ENCODE peak calls at places on chromosomes 4 and X, in eight cellular contexts. One of them, this sample, is unnamed.

GRCh38 chr4:124173892-124174291 is 538.6 kb downstream of the ANKRD50 start:
- DNase-seq in Ammon's horn: no peak
- DNase-seq in endothelial cell: no peak
- DNase-seq in NCI-H2081: no peak
- DNase-seq in NCI-H82: no peak
- DNase-seq in pancreas: no peak
- DNase-seq in heart right ventricle: no peak
- DNase-seq in ELR: no peak
- DNase-seq in this sample: no peak

GRCh38 chr4:6328526-6328925 is 58.9 kb downstream of the WFS1 start:
- DNase-seq in Ammon's horn: no peak
- DNase-seq in endothelial cell: no peak
- DNase-seq in NCI-H2081: no peak
- DNase-seq in NCI-H82: no peak
- DNase-seq in pancreas: no peak
- DNase-seq in heart right ventricle: no peak
- DNase-seq in ELR: no peak
- DNase-seq in this sample: no peak

GRCh38 chrX:133609151-133609550 is 193.9 kb upstream of the GPC4 start:
- DNase-seq in Ammon's horn: no peak
- DNase-seq in endothelial cell: no peak
- DNase-seq in NCI-H2081: no peak
- DNase-seq in NCI-H82: no peak
- DNase-seq in pancreas: no peak
- DNase-seq in heart right ventricle: no peak
- DNase-seq in ELR: no peak
- DNase-seq in this sample: no peak

GRCh38 chr4:128866281-128866680 is 56.8 kb downstream of the JADE1 start:
- DNase-seq in Ammon's horn: no peak
- DNase-seq in endothelial cell: no peak
- DNase-seq in NCI-H2081: no peak
- DNase-seq in NCI-H82: no peak
- DNase-seq in pancreas: no peak
- DNase-seq in heart right ventricle: no peak
- DNase-seq in ELR: no peak
- DNase-seq in this sample: no peak

GRCh38 chrX:46979340-46979739 is 67.1 kb downstream of the JADE3 start:
- DNase-seq in Ammon's horn: no peak
- DNase-seq in endothelial cell: no peak
- DNase-seq in NCI-H2081: no peak
- DNase-seq in NCI-H82: no peak
- DNase-seq in pancreas: no peak
- DNase-seq in heart right ventricle: no peak
- DNase-seq in ELR: peak
- DNase-seq in this sample: no peak

GRCh38 chr4:68518889-68519288 is 57.2 kb downstream of the UGT2B17 start:
- DNase-seq in Ammon's horn: no peak
- DNase-seq in endothelial cell: no peak
- DNase-seq in NCI-H2081: no peak
- DNase-seq in NCI-H82: no peak
- DNase-seq in pancreas: no peak
- DNase-seq in heart right ventricle: no peak
- DNase-seq in ELR: no peak
- DNase-seq in this sample: no peak

GRCh38 chr4:38317238-38317637 is 346.8 kb upstream of the KLF3 start:
- DNase-seq in Ammon's horn: no peak
- DNase-seq in endothelial cell: no peak
- DNase-seq in NCI-H2081: no peak
- DNase-seq in NCI-H82: no peak
- DNase-seq in pancreas: no peak
- DNase-seq in heart right ventricle: no peak
- DNase-seq in ELR: no peak
- DNase-seq in this sample: no peak

GRCh38 chrX:103631145-103631544 is 2.4 kb downstream of the TCEAL1 start:
- DNase-seq in Ammon's horn: no peak
- DNase-seq in endothelial cell: no peak
- DNase-seq in NCI-H2081: no peak
- DNase-seq in NCI-H82: peak
- DNase-seq in pancreas: no peak
- DNase-seq in heart right ventricle: no peak
- DNase-seq in ELR: no peak
- DNase-seq in this sample: no peak

GRCh38 chr4:144705861-144706590 is 60.1 kb downstream of the HHIP start:
- DNase-seq in Ammon's horn: no peak
- DNase-seq in endothelial cell: no peak
- DNase-seq in NCI-H2081: no peak
- DNase-seq in NCI-H82: no peak
- DNase-seq in pancreas: no peak
- DNase-seq in heart right ventricle: no peak
- DNase-seq in ELR: no peak
- DNase-seq in this sample: no peak

GRCh38 chr4:144421839-144422565 is 224.0 kb upstream of the HHIP start:
- DNase-seq in Ammon's horn: no peak
- DNase-seq in endothelial cell: no peak
- DNase-seq in NCI-H2081: no peak
- DNase-seq in NCI-H82: no peak
- DNase-seq in pancreas: no peak
- DNase-seq in heart right ventricle: no peak
- DNase-seq in ELR: peak
- DNase-seq in this sample: no peak

GRCh38 chrX:94204524-94204923 is 530.5 kb downstream of the FAM133A start:
- DNase-seq in Ammon's horn: no peak
- DNase-seq in endothelial cell: no peak
- DNase-seq in NCI-H2081: no peak
- DNase-seq in NCI-H82: peak
- DNase-seq in pancreas: no peak
- DNase-seq in heart right ventricle: no peak
- DNase-seq in ELR: no peak
- DNase-seq in this sample: no peak

GRCh38 chr4:98341309-98341708 is 80.1 kb downstream of the RAP1GDS1 start:
- DNase-seq in Ammon's horn: peak
- DNase-seq in endothelial cell: no peak
- DNase-seq in NCI-H2081: no peak
- DNase-seq in NCI-H82: peak
- DNase-seq in pancreas: no peak
- DNase-seq in heart right ventricle: no peak
- DNase-seq in ELR: peak
- DNase-seq in this sample: no peak

GRCh38 chr4:99856166-99856565 is 38.1 kb downstream of the LAMTOR3 start:
- DNase-seq in Ammon's horn: peak
- DNase-seq in endothelial cell: no peak
- DNase-seq in NCI-H2081: no peak
- DNase-seq in NCI-H82: no peak
- DNase-seq in pancreas: no peak
- DNase-seq in heart right ventricle: no peak
- DNase-seq in ELR: peak
- DNase-seq in this sample: no peak

GRCh38 chr4:97664741-97665140 is 478.5 kb downstream of the STPG2 start:
- DNase-seq in Ammon's horn: no peak
- DNase-seq in endothelial cell: no peak
- DNase-seq in NCI-H2081: no peak
- DNase-seq in NCI-H82: no peak
- DNase-seq in pancreas: no peak
- DNase-seq in heart right ventricle: no peak
- DNase-seq in ELR: no peak
- DNase-seq in this sample: no peak

GRCh38 chr4:186936496-186937375 is 213.1 kb upstream of the FAT1 start:
- DNase-seq in Ammon's horn: no peak
- DNase-seq in endothelial cell: no peak
- DNase-seq in NCI-H2081: no peak
- DNase-seq in NCI-H82: no peak
- DNase-seq in pancreas: no peak
- DNase-seq in heart right ventricle: no peak
- DNase-seq in ELR: peak
- DNase-seq in this sample: no peak

GRCh38 chr4:78806943-78807458 is 30.9 kb downstream of the BMP2K start:
- DNase-seq in Ammon's horn: no peak
- DNase-seq in endothelial cell: no peak
- DNase-seq in NCI-H2081: no peak
- DNase-seq in NCI-H82: no peak
- DNase-seq in pancreas: no peak
- DNase-seq in heart right ventricle: no peak
- DNase-seq in ELR: no peak
- DNase-seq in this sample: no peak

GRCh38 chr4:82621212-82621611 is 59.4 kb upstream of the TMEM150C start:
- DNase-seq in Ammon's horn: no peak
- DNase-seq in endothelial cell: no peak
- DNase-seq in NCI-H2081: no peak
- DNase-seq in NCI-H82: peak
- DNase-seq in pancreas: no peak
- DNase-seq in heart right ventricle: no peak
- DNase-seq in ELR: no peak
- DNase-seq in this sample: no peak

GRCh38 chrX:77768787-77769186 is 17.2 kb downstream of the ATRX start:
- DNase-seq in Ammon's horn: no peak
- DNase-seq in endothelial cell: no peak
- DNase-seq in NCI-H2081: no peak
- DNase-seq in NCI-H82: no peak
- DNase-seq in pancreas: no peak
- DNase-seq in heart right ventricle: no peak
- DNase-seq in ELR: no peak
- DNase-seq in this sample: no peak

GRCh38 chr4:94931626-94932025 is 173.9 kb downstream of the BMPR1B start:
- DNase-seq in Ammon's horn: no peak
- DNase-seq in endothelial cell: no peak
- DNase-seq in NCI-H2081: no peak
- DNase-seq in NCI-H82: no peak
- DNase-seq in pancreas: no peak
- DNase-seq in heart right ventricle: no peak
- DNase-seq in ELR: no peak
- DNase-seq in this sample: no peak

GRCh38 chrX:153669174-153669890 is 4.3 kb downstream of the PNCK start:
- DNase-seq in Ammon's horn: no peak
- DNase-seq in endothelial cell: peak
- DNase-seq in NCI-H2081: no peak
- DNase-seq in NCI-H82: peak
- DNase-seq in pancreas: no peak
- DNase-seq in heart right ventricle: no peak
- DNase-seq in ELR: no peak
- DNase-seq in this sample: peak

GRCh38 chr4:142824368-142824767 is 21.7 kb downstream of the INPP4B start:
- DNase-seq in Ammon's horn: no peak
- DNase-seq in endothelial cell: no peak
- DNase-seq in NCI-H2081: no peak
- DNase-seq in NCI-H82: no peak
- DNase-seq in pancreas: no peak
- DNase-seq in heart right ventricle: no peak
- DNase-seq in ELR: peak
- DNase-seq in this sample: no peak

GRCh38 chr4:69718376-69719293 is 41.8 kb downstream of the SULT1B1 start:
- DNase-seq in Ammon's horn: no peak
- DNase-seq in endothelial cell: no peak
- DNase-seq in NCI-H2081: no peak
- DNase-seq in NCI-H82: no peak
- DNase-seq in pancreas: no peak
- DNase-seq in heart right ventricle: no peak
- DNase-seq in ELR: peak
- DNase-seq in this sample: no peak

GRCh38 chrX:119880552-119881437 is 9.2 kb downstream of the NDUFA1 start:
- DNase-seq in Ammon's horn: peak
- DNase-seq in endothelial cell: peak
- DNase-seq in NCI-H2081: peak
- DNase-seq in NCI-H82: peak
- DNase-seq in pancreas: no peak
- DNase-seq in heart right ventricle: peak
- DNase-seq in ELR: peak
- DNase-seq in this sample: no peak